ENCODE peak calls at places on chromosomes 6 and 20, in six cellular contexts. One of them, this sample, is unnamed. For H3K9me3, the result is how much of the 10 kb centered on the place peaks cover.

GRCh38 chr6:111972714-111973678 is 80.9 kb upstream of the CCN6 start:
- DNase-seq in HepG2: no peak
- DNase-seq in K562: no peak
- DNase-seq in GM12878: no peak
- DNase-seq in HCT116: no peak
- DNase-seq in H1: no peak
- DNase-seq in this sample: peak

GRCh38 chr6:53031281-53031680 is 33.9 kb upstream of the FBXO9 start:
- DNase-seq in HepG2: no peak
- DNase-seq in K562: no peak
- DNase-seq in GM12878: no peak
- DNase-seq in HCT116: no peak
- DNase-seq in H1: no peak
- DNase-seq in this sample: no peak

GRCh38 chr20:25508083-25508770 is 77.1 kb downstream of the NINL start:
- DNase-seq in HepG2: peak
- DNase-seq in K562: no peak
- DNase-seq in GM12878: no peak
- DNase-seq in HCT116: no peak
- DNase-seq in H1: no peak
- DNase-seq in this sample: no peak

GRCh38 chr20:48822879-48823385 is 4.9 kb downstream of the PREX1 start:
- DNase-seq in HepG2: no peak
- DNase-seq in K562: no peak
- DNase-seq in GM12878: peak
- DNase-seq in HCT116: no peak
- DNase-seq in H1: no peak
- DNase-seq in this sample: no peak

GRCh38 chr6:44037847-44038542 is 89.3 kb downstream of the MRPL14 start:
- DNase-seq in HepG2: no peak
- DNase-seq in K562: no peak
- DNase-seq in GM12878: no peak
- DNase-seq in HCT116: no peak
- DNase-seq in H1: no peak
- DNase-seq in this sample: no peak

GRCh38 chr6:156449569-156449968 is 327.6 kb upstream of the ARID1B start:
- DNase-seq in HepG2: no peak
- DNase-seq in K562: no peak
- DNase-seq in GM12878: no peak
- DNase-seq in HCT116: no peak
- DNase-seq in H1: no peak
- DNase-seq in this sample: no peak

GRCh38 chr6:16712931-16713484 is 48.3 kb downstream of the ATXN1 start:
- DNase-seq in HepG2: no peak
- DNase-seq in K562: peak
- DNase-seq in GM12878: no peak
- DNase-seq in HCT116: peak
- DNase-seq in H1: no peak
- DNase-seq in this sample: no peak

GRCh38 chr6:136987526-136987925 is 57.2 kb downstream of the IL20RA start:
- DNase-seq in HepG2: no peak
- DNase-seq in K562: no peak
- DNase-seq in GM12878: no peak
- DNase-seq in HCT116: no peak
- DNase-seq in H1: no peak
- DNase-seq in this sample: no peak

GRCh38 chr20:32569018-32569379 is 16.1 kb downstream of the NOL4L start:
- DNase-seq in HepG2: no peak
- DNase-seq in K562: no peak
- DNase-seq in GM12878: no peak
- DNase-seq in HCT116: no peak
- DNase-seq in H1: no peak
- DNase-seq in this sample: no peak

GRCh38 chr20:61810066-61810708 is 255.5 kb downstream of the TAF4 start:
- DNase-seq in HepG2: no peak
- DNase-seq in K562: no peak
- DNase-seq in GM12878: no peak
- DNase-seq in HCT116: no peak
- DNase-seq in H1: no peak
- DNase-seq in this sample: no peak

DNA sequence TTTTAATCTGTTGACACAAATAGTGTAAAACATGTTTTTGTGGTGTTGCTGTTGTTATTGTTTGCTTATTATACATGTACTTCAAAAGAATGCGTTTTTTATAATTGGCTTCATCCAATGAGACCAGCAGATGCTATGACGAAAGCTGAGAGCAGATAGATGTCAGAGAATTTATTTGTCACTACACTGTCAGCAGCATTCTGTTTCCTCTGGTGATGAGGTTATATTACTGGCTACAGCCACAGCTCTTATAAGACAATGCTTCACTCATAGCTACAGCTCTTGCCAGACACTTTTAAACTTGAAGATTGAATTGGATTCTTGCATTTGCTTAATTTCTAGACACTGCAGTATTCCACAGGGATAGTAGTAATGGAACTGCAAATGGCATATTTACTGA is 860.5 kb downstream of the TBC1D32 start:
- DNase-seq in HepG2: no peak
- DNase-seq in K562: no peak
- DNase-seq in GM12878: no peak
- DNase-seq in HCT116: no peak
- DNase-seq in H1: no peak
- DNase-seq in this sample: no peak
- H3K9me3 ChIP-seq in HepG2: half or more
- H3K9me3 ChIP-seq in K562: under half
- H3K9me3 ChIP-seq in GM12878: under half
- H3K9me3 ChIP-seq in HCT116: under half
- H3K9me3 ChIP-seq in H1: under half
- H3K9me3 ChIP-seq in this sample: under half

GRCh38 chr6:117448732-117449131 is 23.0 kb upstream of the ROS1 start:
- DNase-seq in HepG2: no peak
- DNase-seq in K562: no peak
- DNase-seq in GM12878: no peak
- DNase-seq in HCT116: no peak
- DNase-seq in H1: no peak
- DNase-seq in this sample: no peak
- TF ChIP-seq ZNF274 in HepG2: no peak
- TF ChIP-seq ZNF274 in K562: no peak
- TF ChIP-seq ZNF274 in GM12878: no peak
- TF ChIP-seq ZNF274 in HCT116: no peak
- TF ChIP-seq ZNF274 in H1: no peak
- TF ChIP-seq ZNF274 in this sample: no peak

DNA sequence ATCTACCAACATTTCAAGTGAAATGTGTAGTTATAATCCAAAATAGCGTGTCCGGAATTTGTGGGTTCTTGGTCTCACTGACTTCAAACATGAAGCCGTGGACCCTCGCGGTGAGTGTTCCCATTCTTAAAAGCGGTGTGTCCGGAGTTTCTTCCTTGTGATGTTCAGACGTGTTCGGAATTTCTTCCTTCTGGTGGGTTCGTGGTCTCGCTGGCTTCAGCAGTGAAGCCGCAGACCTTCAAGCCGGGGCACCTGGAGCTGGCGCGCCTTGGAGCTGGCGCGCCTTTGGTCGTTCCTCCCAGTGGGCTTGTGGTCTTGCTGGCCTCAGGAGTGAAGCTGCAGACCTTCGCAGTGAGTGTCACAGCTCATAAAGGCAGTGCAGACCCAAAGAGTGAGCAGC is 291.5 kb upstream of the EYS start:
- DNase-seq in HepG2: no peak
- DNase-seq in K562: no peak
- DNase-seq in GM12878: no peak
- DNase-seq in HCT116: no peak
- DNase-seq in H1: no peak
- DNase-seq in this sample: no peak
- H3K9me3 ChIP-seq in HepG2: under half
- H3K9me3 ChIP-seq in K562: under half
- H3K9me3 ChIP-seq in GM12878: under half
- H3K9me3 ChIP-seq in HCT116: under half
- H3K9me3 ChIP-seq in H1: under half
- H3K9me3 ChIP-seq in this sample: under half

DNA sequence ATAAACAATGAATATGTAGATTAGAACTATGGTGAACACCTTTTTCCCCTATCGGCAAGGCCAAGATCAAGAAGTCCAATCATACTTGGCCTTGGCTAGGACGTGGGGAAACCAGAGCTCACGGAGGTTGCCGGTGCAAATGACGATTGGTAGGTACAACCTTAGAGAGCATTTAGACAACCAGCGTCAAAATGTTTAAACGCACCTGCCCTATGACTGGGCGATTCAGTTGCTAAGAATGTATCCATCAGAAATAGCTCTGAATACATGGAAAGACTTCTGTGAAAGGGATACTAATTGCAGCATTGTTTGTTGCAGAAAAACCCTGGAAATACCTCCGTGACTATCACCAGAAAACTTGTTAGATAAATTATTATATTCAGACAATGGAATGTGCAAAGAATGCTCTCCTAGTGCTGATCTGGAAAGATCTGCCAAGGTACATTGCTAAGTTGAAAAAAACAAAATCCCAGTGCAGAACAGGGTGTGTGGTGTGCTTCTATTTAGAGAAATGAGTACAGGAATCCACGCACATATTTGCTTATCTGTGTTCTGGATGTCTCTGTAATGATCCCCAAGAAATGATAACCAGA is 48.0 kb upstream of the PTPN1 start:
- DNase-seq in HepG2: no peak
- DNase-seq in K562: no peak
- DNase-seq in GM12878: no peak
- DNase-seq in HCT116: no peak
- DNase-seq in H1: no peak
- DNase-seq in this sample: no peak
- TF ChIP-seq ZNF274 in HepG2: no peak
- TF ChIP-seq ZNF274 in K562: no peak
- TF ChIP-seq ZNF274 in GM12878: no peak
- TF ChIP-seq ZNF274 in HCT116: no peak
- TF ChIP-seq ZNF274 in H1: no peak
- TF ChIP-seq ZNF274 in this sample: no peak

GRCh38 chr6:2947424-2947823 is 23.9 kb downstream of the SERPINB6 start:
- DNase-seq in HepG2: no peak
- DNase-seq in K562: no peak
- DNase-seq in GM12878: no peak
- DNase-seq in HCT116: no peak
- DNase-seq in H1: no peak
- DNase-seq in this sample: no peak
- H3K9me3 ChIP-seq in HepG2: under half
- H3K9me3 ChIP-seq in K562: under half
- H3K9me3 ChIP-seq in GM12878: under half
- H3K9me3 ChIP-seq in HCT116: under half
- H3K9me3 ChIP-seq in H1: under half
- H3K9me3 ChIP-seq in this sample: under half

This sample was measured in NT2/D1.